ENCODE peak calls at places on chromosome 2, in nine cellular contexts. X is colonic mucosa, L is BJ, W is GM23248, E is hepatocyte, U is NB4, H is mesenchymal stem cell, G is spleen, K is breast epithelium. P is an unnamed sample.
A peak's percentile ranks its signal among the peaks of the same experiment; 100 is the strongest.

GRCh38 chr2:24793752-24794477 is 690 bp downstream of the CENPO start:
- DNase-seq in K (no peak), L (no peak), U (peak; percentile 41), X (peak; percentile 35), H (peak; percentile 75), W (peak; percentile 63), E (peak; percentile 19), G (no peak), P (no peak)

GRCh38 chr2:237154894-237155851 is 69.5 kb downstream of the COPS8 start:
- DNase-seq in K (no peak), H (no peak), U (no peak), G (peak; percentile 55), E (no peak), L (no peak), W (no peak), X (no peak), P (no peak)

GRCh38 chr2:69100220-69100723 is 87.3 kb downstream of the ANTXR1 start:
- DNase-seq in E (no peak), X (no peak), L (no peak), W (peak; percentile 39), U (peak; percentile 77), K (no peak), H (no peak), G (no peak), P (no peak)

GRCh38 chr2:71263386-71263785 is 36.5 kb upstream of the PAIP2B start:
- DNase-seq in U (no peak), E (no peak), W (no peak), K (no peak), G (no peak), H (no peak), L (no peak), X (no peak), P (no peak)

GRCh38 chr2:162888641-162889040 is 50.1 kb upstream of the KCNH7 start:
- DNase-seq in K (no peak), L (no peak), G (no peak), W (peak; percentile 18), E (no peak), U (peak; percentile 25), H (peak; percentile 40), X (no peak), P (no peak)

GRCh38 chr2:147398301-147398700 is 446.5 kb upstream of the ACVR2A start:
- DNase-seq in H (no peak), E (no peak), L (no peak), U (no peak), G (no peak), K (no peak), X (no peak), W (no peak), P (no peak)

GRCh38 chr2:217286833-217287232 is 427.0 kb upstream of the TNP1 start:
- DNase-seq in W (peak; percentile 63), L (peak; percentile 84), U (no peak), X (no peak), G (no peak), H (peak; percentile 62), K (no peak), E (no peak), P (no peak)

GRCh38 chr2:36404312-36404711 is 48.7 kb downstream of the CRIM1 start:
- DNase-seq in K (no peak), G (no peak), U (no peak), H (peak; percentile 41), W (peak; percentile 68), X (no peak), E (no peak), L (no peak), P (no peak)

GRCh38 chr2:231922311-231922710 is 3.9 kb downstream of the NPPC start:
- DNase-seq in E (no peak), H (no peak), W (no peak), K (no peak), G (peak; percentile 48), U (no peak), L (no peak), X (no peak), P (no peak)

GRCh38 chr2:231920795-231921194 is 5.4 kb downstream of the NPPC start:
- DNase-seq in L (no peak), K (no peak), X (no peak), W (no peak), E (no peak), G (no peak), U (no peak), H (no peak), P (no peak)

GRCh38 chr2:231923951-231924888 is 2.0 kb downstream of the NPPC start:
- DNase-seq in H (no peak), G (peak; percentile 74), E (no peak), U (no peak), L (no peak), W (no peak), X (no peak), K (peak; percentile 45), P (no peak)

GRCh38 chr2:231924889-231925275 is 1.3 kb downstream of the NPPC start:
- DNase-seq in W (no peak), K (no peak), U (no peak), E (no peak), X (no peak), H (peak; percentile 3), G (no peak), L (no peak), P (no peak)

DNA sequence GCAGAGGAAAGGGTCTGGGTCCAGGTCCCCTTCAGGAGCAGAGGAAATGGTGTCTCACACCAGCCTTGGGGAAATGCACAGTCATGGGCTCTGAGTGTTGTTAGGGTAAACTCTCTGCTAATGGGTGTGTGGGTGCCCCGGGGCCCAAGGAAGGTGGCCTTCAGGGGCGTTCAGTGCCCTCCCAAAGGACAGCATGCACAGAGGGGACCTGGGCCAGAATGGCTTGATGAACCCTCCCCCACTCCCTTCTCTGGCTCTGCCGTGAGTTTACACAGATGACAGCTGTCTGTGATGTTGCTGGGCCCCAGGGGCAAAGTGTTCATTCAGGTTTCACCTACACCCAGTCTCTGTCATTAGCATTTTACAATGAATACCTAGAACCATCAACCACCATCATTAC is 3.3 kb downstream of the NPPC start:
- DNase-seq in K (peak; percentile 28), W (no peak), E (no peak), U (no peak), H (no peak), G (peak; percentile 47), X (no peak), L (no peak), P (no peak)
- H3K4me3 ChIP-seq in K (no peak overlapping the region), W (no peak overlapping the region), E (no peak overlapping the region), U (no peak overlapping the region), H (no peak overlapping the region), G (no peak overlapping the region), X (no peak overlapping the region), L (no peak overlapping the region), P (no peak overlapping the region)

GRCh38 chr2:176826356-176826755 is 386.2 kb upstream of the HNRNPA3 start:
- DNase-seq in U (no peak), E (no peak), W (no peak), X (no peak), G (no peak), H (no peak), K (no peak), L (no peak), P (no peak)

GRCh38 chr2:176830362-176830761 is 382.2 kb upstream of the HNRNPA3 start:
- DNase-seq in E (no peak), H (no peak), W (peak; percentile 13), U (peak; percentile 36), G (no peak), K (no peak), X (no peak), L (no peak), P (no peak)

GRCh38 chr2:176827269-176827668 is 385.3 kb upstream of the HNRNPA3 start:
- DNase-seq in L (no peak), U (no peak), E (no peak), H (no peak), X (no peak), W (peak; percentile 65), G (no peak), K (no peak), P (no peak)

DNA sequence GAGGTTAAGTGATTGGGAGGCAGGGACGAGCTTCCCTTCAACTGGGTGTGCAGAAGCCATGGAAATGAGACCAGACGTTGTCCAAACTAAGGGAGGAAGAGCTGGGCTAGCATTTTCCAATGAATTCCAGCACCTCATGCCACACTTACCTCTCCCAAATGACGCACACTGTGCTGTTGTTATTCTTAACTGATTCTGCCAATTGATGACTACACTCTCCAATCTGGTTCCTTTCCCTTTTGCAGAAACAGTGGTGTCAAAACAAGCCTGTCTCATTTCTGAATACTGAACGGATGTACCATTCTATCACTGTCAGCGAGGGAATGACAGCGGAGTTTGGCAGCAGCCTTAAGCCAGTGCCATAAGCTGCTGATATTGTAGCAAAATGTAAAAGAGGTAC is 380.5 kb upstream of the HNRNPA3 start:
- DNase-seq in G (no peak), W (peak; percentile 64), X (no peak), E (no peak), U (no peak), L (no peak), H (no peak), K (no peak), P (no peak)
- H3K4me3 ChIP-seq in G (no peak overlapping the region), W (no peak overlapping the region), X (no peak overlapping the region), E (no peak overlapping the region), U (no peak overlapping the region), L (no peak overlapping the region), H (no peak overlapping the region), K (no peak overlapping the region), P (no peak overlapping the region)

GRCh38 chr2:207967121-207967520 is 58.2 kb downstream of the PLEKHM3 start:
- DNase-seq in H (no peak), L (no peak), E (no peak), U (no peak), G (no peak), K (no peak), W (no peak), X (no peak), P (no peak)

GRCh38 chr2:207974214-207974600 is 51.1 kb downstream of the PLEKHM3 start:
- DNase-seq in G (no peak), E (peak; percentile 26), U (peak; percentile 77), L (no peak), K (no peak), X (no peak), H (peak; percentile 6), W (no peak), P (no peak)

GRCh38 chr2:207969249-207969648 is 56.1 kb downstream of the PLEKHM3 start:
- DNase-seq in X (no peak), U (no peak), K (no peak), L (no peak), G (no peak), H (no peak), E (no peak), W (no peak), P (no peak)

GRCh38 chr2:207970825-207971142 is 54.5 kb downstream of the PLEKHM3 start:
- DNase-seq in X (no peak), H (no peak), E (peak; percentile 16), K (no peak), U (no peak), G (no peak), W (no peak), L (no peak), P (no peak)

GRCh38 chr2:207970138-207970824 is 55.0 kb downstream of the PLEKHM3 start:
- DNase-seq in H (no peak), X (no peak), K (no peak), W (no peak), L (no peak), U (no peak), G (no peak), E (no peak), P (no peak)
- H3K4me3 ChIP-seq in H (no peak overlapping the region), X (no peak overlapping the region), K (no peak overlapping the region), W (no peak overlapping the region), L (no peak overlapping the region), U (no peak overlapping the region), G (no peak overlapping the region), E (no peak overlapping the region), P (no peak overlapping the region)

DNA sequence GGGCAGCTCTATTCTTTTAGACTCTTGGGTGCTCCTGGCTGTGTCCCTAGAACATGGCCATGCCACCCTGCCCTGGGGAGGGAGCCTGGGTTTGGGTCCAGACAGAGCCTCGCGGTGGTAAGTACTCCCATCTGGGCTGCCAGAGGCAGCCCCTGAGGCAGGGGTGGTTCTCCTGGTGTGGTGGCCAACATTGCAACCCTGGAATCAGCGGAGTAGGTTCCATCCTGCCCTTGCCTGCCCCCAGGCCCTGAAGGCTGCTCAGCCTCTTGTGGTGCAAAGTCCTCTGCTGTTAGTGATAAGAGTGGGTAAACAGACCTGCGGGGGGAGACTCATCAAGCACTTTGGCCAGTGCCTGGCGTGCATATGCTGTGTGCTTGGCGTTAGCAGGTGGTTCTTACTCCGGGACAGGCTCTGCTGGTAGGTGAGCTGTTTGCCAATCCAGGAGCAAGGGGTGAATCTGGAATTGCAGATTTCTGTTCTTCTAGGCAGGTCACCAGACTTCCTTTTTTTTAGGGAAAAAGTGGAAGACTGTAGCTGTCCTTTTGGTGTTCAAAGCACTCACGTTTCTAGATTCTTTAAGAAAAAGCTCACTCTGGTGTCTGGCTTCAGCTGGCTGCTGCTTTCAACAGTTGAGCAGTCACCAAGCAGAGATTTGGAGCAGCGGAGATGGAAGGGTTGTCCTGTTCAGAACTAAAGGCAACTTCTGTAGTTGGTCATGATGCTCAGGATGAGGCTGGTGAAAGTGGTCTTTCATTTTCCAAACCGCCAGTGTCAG is 3.2 kb downstream of the CNNM3 start:
- DNase-seq in X (peak; percentile 89), G (peak; percentile 61), U (peak; percentile 33), K (no peak), H (no peak), L (no peak), W (no peak), E (peak; percentile 85), P (no peak)
- H3K4me3 ChIP-seq in X (peak overlapping the region; percentile 11), G (peak overlapping the region; percentile 91), U (peak overlapping the region; percentile 17), K (no peak overlapping the region), H (no peak overlapping the region), L (no peak overlapping the region), W (no peak overlapping the region), E (no peak overlapping the region), P (no peak overlapping the region)

P was measured in naive thymus-derived CD4-positive, alpha-beta T cell.